ENCODE peak calls at places on chromosomes 6 and 20, in six cellular contexts. One of them, this sample, is unnamed.

GRCh38 chr6:6654599-6655575 is 66.4 kb downstream of the LY86 start:
- DNase-seq in activated gamma-delta T cell treated with Interleukin-2 at 50 U/mL for 16 hours: no peak
- DNase-seq in HTR-8/SVneo: no peak
- DNase-seq in activated naive CD8-positive, alpha-beta T cell treated with anti-CD3 and anti-CD28 coated beads for 36 hours: peak
- DNase-seq in endothelial cell: no peak
- DNase-seq in B cell: no peak
- DNase-seq in this sample: peak

GRCh38 chr6:152897807-152898399 is 84.9 kb downstream of the FBXO5 start:
- DNase-seq in activated gamma-delta T cell treated with Interleukin-2 at 50 U/mL for 16 hours: peak
- DNase-seq in B cell: peak
- DNase-seq in endothelial cell: peak
- DNase-seq in HTR-8/SVneo: peak
- DNase-seq in activated naive CD8-positive, alpha-beta T cell treated with anti-CD3 and anti-CD28 coated beads for 36 hours: peak
- DNase-seq in this sample: peak

GRCh38 chr20:62064788-62065668 is 653 bp downstream of the TAF4 start:
- DNase-seq in activated naive CD8-positive, alpha-beta T cell treated with anti-CD3 and anti-CD28 coated beads for 36 hours: peak
- DNase-seq in endothelial cell: peak
- DNase-seq in activated gamma-delta T cell treated with Interleukin-2 at 50 U/mL for 16 hours: no peak
- DNase-seq in B cell: peak
- DNase-seq in HTR-8/SVneo: no peak
- DNase-seq in this sample: no peak

GRCh38 chr20:50921055-50921454 is 10.2 kb downstream of the ADNP start:
- DNase-seq in activated naive CD8-positive, alpha-beta T cell treated with anti-CD3 and anti-CD28 coated beads for 36 hours: no peak
- DNase-seq in HTR-8/SVneo: no peak
- DNase-seq in endothelial cell: no peak
- DNase-seq in B cell: no peak
- DNase-seq in activated gamma-delta T cell treated with Interleukin-2 at 50 U/mL for 16 hours: no peak
- DNase-seq in this sample: peak

GRCh38 chr20:42945194-42945593 is 244.5 kb downstream of the PTPRT start:
- DNase-seq in HTR-8/SVneo: no peak
- DNase-seq in endothelial cell: no peak
- DNase-seq in B cell: no peak
- DNase-seq in activated naive CD8-positive, alpha-beta T cell treated with anti-CD3 and anti-CD28 coated beads for 36 hours: no peak
- DNase-seq in activated gamma-delta T cell treated with Interleukin-2 at 50 U/mL for 16 hours: no peak
- DNase-seq in this sample: no peak

GRCh38 chr20:35720165-35721123 is 21.2 kb downstream of the ROMO1 start:
- DNase-seq in HTR-8/SVneo: no peak
- DNase-seq in endothelial cell: no peak
- DNase-seq in activated gamma-delta T cell treated with Interleukin-2 at 50 U/mL for 16 hours: no peak
- DNase-seq in activated naive CD8-positive, alpha-beta T cell treated with anti-CD3 and anti-CD28 coated beads for 36 hours: no peak
- DNase-seq in B cell: no peak
- DNase-seq in this sample: no peak

GRCh38 chr20:1185316-1185741 is 548 bp upstream of the TMEM74B start:
- DNase-seq in endothelial cell: peak
- DNase-seq in B cell: peak
- DNase-seq in activated gamma-delta T cell treated with Interleukin-2 at 50 U/mL for 16 hours: no peak
- DNase-seq in activated naive CD8-positive, alpha-beta T cell treated with anti-CD3 and anti-CD28 coated beads for 36 hours: peak
- DNase-seq in HTR-8/SVneo: peak
- DNase-seq in this sample: no peak

GRCh38 chr6:27092316-27092692 is 155.2 kb upstream of the PRSS16 start:
- DNase-seq in activated naive CD8-positive, alpha-beta T cell treated with anti-CD3 and anti-CD28 coated beads for 36 hours: no peak
- DNase-seq in endothelial cell: no peak
- DNase-seq in HTR-8/SVneo: no peak
- DNase-seq in activated gamma-delta T cell treated with Interleukin-2 at 50 U/mL for 16 hours: no peak
- DNase-seq in B cell: no peak
- DNase-seq in this sample: no peak

GRCh38 chr20:41029150-41029872 is 689 bp downstream of the TOP1 start:
- DNase-seq in B cell: peak
- DNase-seq in activated gamma-delta T cell treated with Interleukin-2 at 50 U/mL for 16 hours: peak
- DNase-seq in HTR-8/SVneo: peak
- DNase-seq in activated naive CD8-positive, alpha-beta T cell treated with anti-CD3 and anti-CD28 coated beads for 36 hours: peak
- DNase-seq in endothelial cell: peak
- DNase-seq in this sample: no peak

GRCh38 chr6:82251942-82252341 is 4.4 kb upstream of the IBTK start:
- DNase-seq in activated gamma-delta T cell treated with Interleukin-2 at 50 U/mL for 16 hours: no peak
- DNase-seq in endothelial cell: no peak
- DNase-seq in HTR-8/SVneo: peak
- DNase-seq in B cell: peak
- DNase-seq in activated naive CD8-positive, alpha-beta T cell treated with anti-CD3 and anti-CD28 coated beads for 36 hours: no peak
- DNase-seq in this sample: peak

GRCh38 chr20:8152183-8152582 is 20.1 kb downstream of the PLCB1 start:
- DNase-seq in HTR-8/SVneo: no peak
- DNase-seq in B cell: no peak
- DNase-seq in activated gamma-delta T cell treated with Interleukin-2 at 50 U/mL for 16 hours: no peak
- DNase-seq in activated naive CD8-positive, alpha-beta T cell treated with anti-CD3 and anti-CD28 coated beads for 36 hours: no peak
- DNase-seq in endothelial cell: no peak
- DNase-seq in this sample: peak

GRCh38 chr6:32974541-32975308 is 6.3 kb downstream of the BRD2 start:
- DNase-seq in endothelial cell: no peak
- DNase-seq in activated gamma-delta T cell treated with Interleukin-2 at 50 U/mL for 16 hours: no peak
- DNase-seq in HTR-8/SVneo: no peak
- DNase-seq in B cell: no peak
- DNase-seq in activated naive CD8-positive, alpha-beta T cell treated with anti-CD3 and anti-CD28 coated beads for 36 hours: no peak
- DNase-seq in this sample: no peak

GRCh38 chr6:163501022-163501421 is 86.5 kb downstream of the QKI start:
- DNase-seq in activated naive CD8-positive, alpha-beta T cell treated with anti-CD3 and anti-CD28 coated beads for 36 hours: no peak
- DNase-seq in activated gamma-delta T cell treated with Interleukin-2 at 50 U/mL for 16 hours: no peak
- DNase-seq in endothelial cell: no peak
- DNase-seq in B cell: no peak
- DNase-seq in HTR-8/SVneo: no peak
- DNase-seq in this sample: no peak

GRCh38 chr6:157059781-157060180 is 263.5 kb downstream of the TMEM242 start:
- DNase-seq in endothelial cell: no peak
- DNase-seq in activated gamma-delta T cell treated with Interleukin-2 at 50 U/mL for 16 hours: no peak
- DNase-seq in activated naive CD8-positive, alpha-beta T cell treated with anti-CD3 and anti-CD28 coated beads for 36 hours: no peak
- DNase-seq in B cell: no peak
- DNase-seq in HTR-8/SVneo: no peak
- DNase-seq in this sample: peak

This sample was measured in fibroblast of lung.